ENCODE peak calls at places on chromosomes 11 and 22, in four cellular contexts. P, E, I and M are unnamed samples.

GRCh38 chr11:58286249-58286648 is 18.2 kb upstream of the OR10W1 start:
- DNase-seq in P (peak; percentile 25), E (peak; percentile 26), I (peak; percentile 40), M (peak; percentile 32)

GRCh38 chr11:126585388-126586302 is 230.2 kb downstream of the ST3GAL4 start:
- DNase-seq in P (peak; percentile 91), E (no peak), I (peak; percentile 93), M (no peak)

GRCh38 chr22:43707650-43708049 is 104.5 kb downstream of the EFCAB6 start:
- DNase-seq in P (no peak), E (no peak), I (peak; percentile 35), M (no peak)

GRCh38 chr11:124276081-124276480 is 19.9 kb downstream of the OR8G5 start:
- DNase-seq in P (peak; percentile 96), E (no peak), I (peak; percentile 64), M (no peak)

GRCh38 chr11:57604289-57605010 is 7.0 kb downstream of the SERPING1 start:
- DNase-seq in P (no peak), E (peak; percentile 89), I (no peak), M (no peak)

GRCh38 chr11:73939096-73939495 is 11.7 kb upstream of the DNAJB13 start:
- DNase-seq in P (peak; percentile 9), E (no peak), I (peak; percentile 28), M (no peak)

GRCh38 chr11:10454902-10455631 is at the start of gene AMPD3:
- DNase-seq in P (peak; percentile 88), E (no peak), I (peak; percentile 97), M (no peak)

GRCh38 chr11:17985517-17985916 is 27.3 kb downstream of the SERGEF start:
- DNase-seq in P (peak; percentile 65), E (no peak), I (peak; percentile 85), M (no peak)

GRCh38 chr11:127000291-127000968 is at the start of gene KIRREL3:
- DNase-seq in P (peak; percentile 28), E (no peak), I (peak; percentile 12), M (no peak)

GRCh38 chr11:1966531-1966930 is 19.4 kb downstream of the MRPL23 start:
- DNase-seq in P (no peak), E (no peak), I (no peak), M (no peak)

GRCh38 chr11:115128226-115128625 is 376.0 kb downstream of the CADM1 start:
- DNase-seq in P (no peak), E (no peak), I (no peak), M (no peak)

GRCh38 chr11:29224739-29225384 is 792.0 kb downstream of the KCNA4 start:
- DNase-seq in P (no peak), E (no peak), I (no peak), M (no peak)

GRCh38 chr11:59253001-59253400 is 40.3 kb upstream of the MPEG1 start:
- DNase-seq in P (no peak), E (no peak), I (no peak), M (no peak)

GRCh38 chr11:26286472-26287066 is 45.4 kb upstream of the ANO3 start:
- DNase-seq in P (peak; percentile 24), E (peak; percentile 8), I (peak; percentile 1), M (no peak)

GRCh38 chr11:60700689-60701508 is 1.5 kb downstream of the MS4A8 start:
- DNase-seq in P (no peak), E (no peak), I (no peak), M (no peak)

GRCh38 chr11:57432714-57433163 is 5.8 kb upstream of the SLC43A3 start:
- DNase-seq in P (peak; percentile 90), E (no peak), I (peak; percentile 77), M (no peak)

GRCh38 chr11:70078796-70079616 is 889 bp downstream of the ANO1 start:
- DNase-seq in P (no peak), E (no peak), I (no peak), M (no peak)

GRCh38 chr11:6733326-6734030 is 38.3 kb downstream of the OR2AG2 start:
- DNase-seq in P (no peak), E (peak; percentile 66), I (no peak), M (no peak)

GRCh38 chr11:73308003-73308962 is at the start of gene ARHGEF17:
- DNase-seq in P (peak; percentile 66), E (peak; percentile 80), I (no peak), M (no peak)

GRCh38 chr11:124667601-124668000 is 5.9 kb downstream of the SIAE start:
- DNase-seq in P (no peak), E (no peak), I (no peak), M (no peak)

GRCh38 chr11:106853850-106854401 is 164.3 kb downstream of the GUCY1A2 start:
- DNase-seq in P (no peak), E (no peak), I (no peak), M (no peak)

GRCh38 chr11:8232414-8232813 is 31.3 kb downstream of the LMO1 start:
- DNase-seq in P (no peak), E (no peak), I (no peak), M (no peak)

GRCh38 chr11:8230178-8230859 is 33.4 kb downstream of the LMO1 start:
- DNase-seq in P (no peak), E (no peak), I (no peak), M (no peak)

GRCh38 chr11:8230921-8231847 is 32.5 kb downstream of the LMO1 start:
- DNase-seq in P (no peak), E (no peak), I (no peak), M (no peak)

GRCh38 chr11:8232849-8233606 is 30.6 kb downstream of the LMO1 start:
- DNase-seq in P (no peak), E (no peak), I (no peak), M (no peak)

GRCh38 chr11:8231979-8232378 is 31.7 kb downstream of the LMO1 start:
- DNase-seq in P (no peak), E (no peak), I (no peak), M (no peak)
- TF ChIP-seq EZH2 in P (no peak), E (no peak), I (no peak), M (no peak)

GRCh38 chr11:32583451-32584271 is at the start of gene EIF3M:
- DNase-seq in P (peak; percentile 92), E (peak; percentile 98), I (peak; percentile 94), M (peak; percentile 69)

GRCh38 chr11:32581556-32581955 is 2.1 kb upstream of the EIF3M start:
- DNase-seq in P (no peak), E (no peak), I (no peak), M (no peak)

GRCh38 chr11:32584921-32585320 is 1.3 kb downstream of the EIF3M start:
- DNase-seq in P (no peak), E (no peak), I (no peak), M (no peak)

GRCh38 chr11:32580967-32581366 is 2.7 kb upstream of the EIF3M start:
- DNase-seq in P (no peak), E (no peak), I (peak; percentile 29), M (no peak)

GRCh38 chr11:32586576-32587190 is 3.1 kb downstream of the EIF3M start:
- DNase-seq in P (no peak), E (no peak), I (peak; percentile 19), M (no peak)
- H3K4me3 ChIP-seq in P (no peak overlapping the region), E (peak overlapping the region; percentile 84), I (no peak overlapping the region), M (no peak overlapping the region)

GRCh38 chr11:43546561-43547410 is 133.8 kb upstream of the HSD17B12 start:
- DNase-seq in P (no peak), E (no peak), I (no peak), M (no peak)
- TF ChIP-seq EZH2 in P (peak; percentile 32), E (no peak), I (no peak), M (no peak)

DNA sequence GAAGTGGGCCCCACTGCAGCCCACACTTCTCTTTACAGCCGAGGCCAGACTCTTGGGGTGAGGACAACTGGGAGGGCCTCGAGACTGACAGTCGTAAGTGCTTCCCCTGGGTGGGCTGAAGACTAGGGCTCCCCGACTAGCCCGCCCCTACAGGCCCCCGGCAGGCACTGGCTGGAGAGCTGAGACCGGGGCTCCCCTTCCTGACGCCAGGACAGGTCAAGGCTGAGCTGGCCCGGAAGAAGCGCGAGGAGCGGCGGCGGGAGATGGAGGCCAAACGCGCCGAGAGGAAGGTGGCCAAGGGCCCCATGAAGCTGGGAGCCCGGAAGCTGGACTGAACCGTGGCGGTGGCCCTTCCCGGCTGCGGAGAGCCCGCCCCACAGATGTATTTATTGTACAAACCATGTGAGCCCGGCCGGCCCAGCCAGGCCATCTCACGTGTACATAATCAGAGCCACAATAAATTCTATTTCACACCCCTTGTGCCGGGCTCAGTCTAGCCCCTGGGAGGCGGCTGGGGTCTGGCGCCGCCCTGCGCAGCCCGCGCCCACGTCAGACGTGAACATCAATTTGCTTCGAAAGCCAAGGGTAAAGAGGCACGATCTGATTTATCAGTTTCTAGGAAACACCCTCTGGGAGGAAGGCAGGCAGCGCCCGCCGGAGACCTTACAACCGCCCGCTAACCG is 13.5 kb downstream of the SCYL1 start:
- DNase-seq in P (no peak), E (no peak), I (no peak), M (no peak)
- H3K4me3 ChIP-seq in P (no peak overlapping the region), E (no peak overlapping the region), I (no peak overlapping the region), M (no peak overlapping the region)

DNA sequence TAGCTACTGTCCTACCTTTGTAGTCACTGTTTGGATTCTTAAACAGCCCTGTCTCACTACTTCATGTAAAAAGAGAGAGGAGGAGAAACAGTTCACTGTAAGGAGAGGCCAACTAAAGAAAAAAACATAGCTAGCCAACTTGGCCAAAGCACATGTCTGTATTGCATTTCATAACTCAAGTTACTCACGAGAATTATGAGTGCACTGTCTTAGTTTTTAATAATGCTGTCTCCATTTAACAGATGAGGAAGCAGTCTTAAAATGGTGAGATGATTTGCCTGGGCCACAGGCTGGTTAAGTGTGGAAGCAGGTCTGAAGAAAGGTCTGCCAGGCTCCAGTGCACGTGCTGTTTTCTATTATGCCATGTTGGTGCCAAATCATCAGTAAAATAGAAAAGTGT is 104.5 kb downstream of the UVRAG start:
- DNase-seq in P (no peak), E (no peak), I (no peak), M (no peak)
- TF ChIP-seq EZH2 in P (no peak), E (no peak), I (no peak), M (no peak)

GRCh38 chr22:37545703-37546435 is 14.4 kb upstream of the CDC42EP1 start:
- DNase-seq in P (peak; percentile 89), E (no peak), I (peak; percentile 73), M (no peak)
- H3K4me3 ChIP-seq in P (no peak overlapping the region), E (no peak overlapping the region), I (no peak overlapping the region), M (peak overlapping the region; percentile 18)